ENCODE peak calls at places on chromosomes 7 and 10, in ten cellular contexts. One of them, this sample, is unnamed.

GRCh38 chr10:75950307-75950706 is 518.9 kb downstream of the LRMDA start:
- DNase-seq in hepatocyte: no peak
- DNase-seq in spleen: no peak
- DNase-seq in right lobe of liver: no peak
- DNase-seq in tibial artery: no peak
- DNase-seq in left lung: no peak
- DNase-seq in uterus: no peak
- DNase-seq in PC-9: no peak
- DNase-seq in HepG2: peak; percentile 47
- DNase-seq in mammary epithelial cell: no peak
- DNase-seq in this sample: no peak

GRCh38 chr7:41339913-41340676 is 362.8 kb downstream of the INHBA start:
- DNase-seq in hepatocyte: no peak
- DNase-seq in spleen: no peak
- DNase-seq in right lobe of liver: peak; percentile 60
- DNase-seq in tibial artery: no peak
- DNase-seq in left lung: no peak
- DNase-seq in uterus: no peak
- DNase-seq in PC-9: no peak
- DNase-seq in HepG2: no peak
- DNase-seq in mammary epithelial cell: no peak
- DNase-seq in this sample: no peak

GRCh38 chr7:68279827-68280400 is 1283.3 kb downstream of the TYW1 start:
- DNase-seq in hepatocyte: no peak
- DNase-seq in spleen: no peak
- DNase-seq in right lobe of liver: no peak
- DNase-seq in tibial artery: no peak
- DNase-seq in left lung: no peak
- DNase-seq in uterus: no peak
- DNase-seq in PC-9: no peak
- DNase-seq in HepG2: no peak
- DNase-seq in mammary epithelial cell: no peak
- DNase-seq in this sample: no peak

GRCh38 chr7:378041-378420 is 88.1 kb downstream of the FOXL3 start:
- DNase-seq in hepatocyte: no peak
- DNase-seq in spleen: no peak
- DNase-seq in right lobe of liver: peak; percentile 30
- DNase-seq in tibial artery: peak; percentile 12
- DNase-seq in left lung: no peak
- DNase-seq in uterus: peak; percentile 10
- DNase-seq in PC-9: no peak
- DNase-seq in HepG2: no peak
- DNase-seq in mammary epithelial cell: no peak
- DNase-seq in this sample: no peak

GRCh38 chr10:110576220-110576619 is 8.7 kb downstream of the SMC3 start:
- DNase-seq in hepatocyte: no peak
- DNase-seq in spleen: no peak
- DNase-seq in right lobe of liver: no peak
- DNase-seq in tibial artery: no peak
- DNase-seq in left lung: no peak
- DNase-seq in uterus: no peak
- DNase-seq in PC-9: no peak
- DNase-seq in HepG2: no peak
- DNase-seq in mammary epithelial cell: peak; percentile 77
- DNase-seq in this sample: no peak

GRCh38 chr10:33893502-33893901 is 559.0 kb upstream of the NRP1 start:
- DNase-seq in hepatocyte: no peak
- DNase-seq in spleen: no peak
- DNase-seq in right lobe of liver: no peak
- DNase-seq in tibial artery: no peak
- DNase-seq in left lung: no peak
- DNase-seq in uterus: no peak
- DNase-seq in PC-9: no peak
- DNase-seq in HepG2: no peak
- DNase-seq in mammary epithelial cell: no peak
- DNase-seq in this sample: no peak

GRCh38 chr10:96089116-96089515 is 41.0 kb upstream of the ZNF518A start:
- DNase-seq in hepatocyte: no peak
- DNase-seq in spleen: no peak
- DNase-seq in right lobe of liver: no peak
- DNase-seq in tibial artery: no peak
- DNase-seq in left lung: no peak
- DNase-seq in uterus: no peak
- DNase-seq in PC-9: no peak
- DNase-seq in HepG2: peak; percentile 30
- DNase-seq in mammary epithelial cell: no peak
- DNase-seq in this sample: peak; percentile 18

GRCh38 chr10:69333205-69333604 is 54.9 kb downstream of the HK1 start:
- DNase-seq in hepatocyte: peak; percentile 71
- DNase-seq in spleen: no peak
- DNase-seq in right lobe of liver: no peak
- DNase-seq in tibial artery: peak; percentile 54
- DNase-seq in left lung: peak; percentile 77
- DNase-seq in uterus: no peak
- DNase-seq in PC-9: peak; percentile 93
- DNase-seq in HepG2: no peak
- DNase-seq in mammary epithelial cell: peak; percentile 63
- DNase-seq in this sample: no peak

GRCh38 chr7:17298840-17299476 is 506 bp downstream of the AHR start:
- DNase-seq in hepatocyte: peak; percentile 63
- DNase-seq in spleen: peak; percentile 92
- DNase-seq in right lobe of liver: peak; percentile 75
- DNase-seq in tibial artery: peak; percentile 40
- DNase-seq in left lung: peak; percentile 69
- DNase-seq in uterus: peak; percentile 37
- DNase-seq in PC-9: peak; percentile 57
- DNase-seq in HepG2: no peak
- DNase-seq in mammary epithelial cell: peak; percentile 53
- DNase-seq in this sample: no peak

GRCh38 chr7:17301491-17302101 is 3.1 kb downstream of the AHR start:
- DNase-seq in hepatocyte: peak; percentile 69
- DNase-seq in spleen: no peak
- DNase-seq in right lobe of liver: no peak
- DNase-seq in tibial artery: peak; percentile 57
- DNase-seq in left lung: no peak
- DNase-seq in uterus: no peak
- DNase-seq in PC-9: peak; percentile 26
- DNase-seq in HepG2: no peak
- DNase-seq in mammary epithelial cell: peak; percentile 22
- DNase-seq in this sample: no peak

GRCh38 chr7:17300012-17300411 is 1.6 kb downstream of the AHR start:
- DNase-seq in hepatocyte: no peak
- DNase-seq in spleen: no peak
- DNase-seq in right lobe of liver: no peak
- DNase-seq in tibial artery: no peak
- DNase-seq in left lung: no peak
- DNase-seq in uterus: no peak
- DNase-seq in PC-9: no peak
- DNase-seq in HepG2: no peak
- DNase-seq in mammary epithelial cell: peak; percentile 16
- DNase-seq in this sample: no peak

GRCh38 chr7:17298102-17298839 is at the start of gene AHR:
- DNase-seq in hepatocyte: peak; percentile 95
- DNase-seq in spleen: peak; percentile 96
- DNase-seq in right lobe of liver: peak; percentile 92
- DNase-seq in tibial artery: peak; percentile 93
- DNase-seq in left lung: peak; percentile 92
- DNase-seq in uterus: peak; percentile 85
- DNase-seq in PC-9: peak; percentile 85
- DNase-seq in HepG2: peak; percentile 86
- DNase-seq in mammary epithelial cell: peak; percentile 87
- DNase-seq in this sample: no peak

GRCh38 chr7:17299477-17299991 is 1.1 kb downstream of the AHR start:
- DNase-seq in hepatocyte: peak; percentile 15
- DNase-seq in spleen: no peak
- DNase-seq in right lobe of liver: no peak
- DNase-seq in tibial artery: no peak
- DNase-seq in left lung: no peak
- DNase-seq in uterus: no peak
- DNase-seq in PC-9: peak; percentile 23
- DNase-seq in HepG2: no peak
- DNase-seq in mammary epithelial cell: peak; percentile 51
- DNase-seq in this sample: no peak
- H3K4me3 ChIP-seq in hepatocyte: peak overlapping the region; percentile 88
- H3K4me3 ChIP-seq in spleen: peak overlapping the region; percentile 85
- H3K4me3 ChIP-seq in right lobe of liver: peak overlapping the region; percentile 77
- H3K4me3 ChIP-seq in tibial artery: peak overlapping the region; percentile 100
- H3K4me3 ChIP-seq in left lung: peak overlapping the region; percentile 80
- H3K4me3 ChIP-seq in uterus: peak overlapping the region; percentile 56
- H3K4me3 ChIP-seq in PC-9: peak overlapping the region; percentile 83
- H3K4me3 ChIP-seq in HepG2: peak overlapping the region; percentile 82
- H3K4me3 ChIP-seq in mammary epithelial cell: peak overlapping the region; percentile 93
- H3K4me3 ChIP-seq in this sample: peak overlapping the region; percentile 76

DNA sequence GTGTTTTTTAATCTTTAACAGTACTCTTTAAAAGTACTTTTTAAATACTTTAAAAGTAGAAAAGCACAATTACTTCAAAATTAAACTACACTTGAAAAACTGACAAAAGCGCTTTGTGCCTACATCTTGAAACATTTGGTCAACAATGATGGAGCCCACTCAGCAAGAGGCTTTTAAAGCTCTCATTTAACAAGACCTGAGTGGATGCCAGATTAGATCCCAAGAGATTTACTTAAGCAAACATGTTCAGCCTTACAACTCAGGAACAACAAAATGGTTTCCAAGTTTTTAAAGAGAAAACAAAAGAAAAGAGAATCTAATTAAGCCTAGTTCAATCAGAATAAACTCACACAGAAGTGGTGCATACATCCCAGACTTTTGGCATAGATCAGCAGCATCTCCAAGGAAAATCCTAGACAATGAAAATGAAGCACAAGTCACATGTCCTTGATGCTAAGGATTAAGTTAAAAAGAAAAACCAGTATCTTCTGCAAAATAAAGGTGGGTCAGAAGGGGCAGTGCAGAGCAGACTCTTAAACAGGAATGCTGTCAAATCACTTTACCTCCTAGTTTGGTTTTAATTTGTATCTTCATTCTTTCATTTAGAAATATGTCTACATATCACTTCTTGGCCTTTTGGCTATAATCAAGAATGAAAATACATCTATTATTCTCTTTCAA is 26.2 kb downstream of the HIBADH start:
- DNase-seq in hepatocyte: peak; percentile 19
- DNase-seq in spleen: no peak
- DNase-seq in right lobe of liver: no peak
- DNase-seq in tibial artery: no peak
- DNase-seq in left lung: no peak
- DNase-seq in uterus: no peak
- DNase-seq in PC-9: no peak
- DNase-seq in HepG2: no peak
- DNase-seq in mammary epithelial cell: no peak
- DNase-seq in this sample: no peak
- TF ChIP-seq CTCF in hepatocyte: peak; percentile 12
- TF ChIP-seq CTCF in spleen: no peak
- TF ChIP-seq CTCF in right lobe of liver: no peak
- TF ChIP-seq CTCF in tibial artery: no peak
- TF ChIP-seq CTCF in left lung: no peak
- TF ChIP-seq CTCF in uterus: no peak
- TF ChIP-seq CTCF in PC-9: no peak
- TF ChIP-seq CTCF in HepG2: no peak
- TF ChIP-seq CTCF in mammary epithelial cell: no peak
- TF ChIP-seq CTCF in this sample: no peak

DNA sequence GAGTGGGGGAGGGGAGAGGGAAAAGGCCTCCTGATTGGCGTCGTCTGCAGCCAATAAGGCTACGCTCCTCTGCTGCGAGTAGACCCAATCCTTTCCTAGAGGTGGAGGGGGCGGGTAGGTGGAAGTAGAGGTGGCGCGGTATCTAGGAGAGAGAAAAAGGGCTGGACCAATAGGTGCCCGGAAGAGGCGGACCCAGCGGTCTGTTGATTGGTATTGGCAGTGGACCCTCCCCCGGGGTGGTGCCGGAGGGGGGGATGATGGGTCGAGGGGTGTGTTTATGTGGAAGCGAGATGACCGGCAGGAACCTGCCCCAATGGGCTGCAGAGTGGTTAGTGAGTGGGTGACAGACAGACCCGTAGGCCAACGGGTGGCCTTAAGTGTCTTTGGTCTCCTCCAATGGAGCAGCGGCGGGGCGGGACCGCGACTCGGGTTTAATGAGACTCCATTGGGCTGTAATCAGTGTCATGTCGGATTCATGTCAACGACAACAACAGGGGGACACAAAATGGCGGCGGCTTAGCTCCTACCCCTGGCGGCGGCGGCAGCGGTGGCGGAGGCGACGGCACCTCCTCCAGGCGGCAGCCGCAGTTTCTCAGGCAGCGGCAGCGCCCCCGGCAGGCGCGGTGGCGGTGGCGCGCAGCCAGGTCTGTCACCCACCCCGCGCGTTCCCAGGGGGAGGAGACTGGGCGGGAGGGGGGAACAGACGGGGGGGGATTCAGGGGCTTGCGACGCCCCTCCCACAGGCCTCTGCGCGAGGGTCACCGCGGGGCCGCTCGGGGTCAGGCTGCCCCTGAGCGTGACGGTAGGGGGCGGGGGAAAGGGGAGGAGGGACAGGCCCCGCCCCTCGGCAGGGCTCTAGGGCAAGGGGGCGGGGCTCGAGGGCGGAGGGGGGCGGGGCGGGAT is at the start of gene KAT6B:
- DNase-seq in hepatocyte: peak; percentile 100
- DNase-seq in spleen: peak; percentile 100
- DNase-seq in right lobe of liver: peak; percentile 100
- DNase-seq in tibial artery: peak; percentile 100
- DNase-seq in left lung: peak; percentile 100
- DNase-seq in uterus: peak; percentile 100
- DNase-seq in PC-9: peak; percentile 100
- DNase-seq in HepG2: peak; percentile 100
- DNase-seq in mammary epithelial cell: peak; percentile 100
- DNase-seq in this sample: peak; percentile 100
- H3K4me3 ChIP-seq in hepatocyte: peak within 1 kb of the TSS; percentile 86
- H3K4me3 ChIP-seq in spleen: peak within 1 kb of the TSS; percentile 94
- H3K4me3 ChIP-seq in right lobe of liver: peak within 1 kb of the TSS; percentile 89
- H3K4me3 ChIP-seq in tibial artery: peak within 1 kb of the TSS; percentile 99
- H3K4me3 ChIP-seq in left lung: peak within 1 kb of the TSS; percentile 89
- H3K4me3 ChIP-seq in uterus: peak within 1 kb of the TSS; percentile 73
- H3K4me3 ChIP-seq in PC-9: peak within 1 kb of the TSS; percentile 85
- H3K4me3 ChIP-seq in HepG2: peak within 1 kb of the TSS; percentile 98
- H3K4me3 ChIP-seq in mammary epithelial cell: peak within 1 kb of the TSS; percentile 95
- H3K4me3 ChIP-seq in this sample: peak within 1 kb of the TSS; percentile 90

DNA sequence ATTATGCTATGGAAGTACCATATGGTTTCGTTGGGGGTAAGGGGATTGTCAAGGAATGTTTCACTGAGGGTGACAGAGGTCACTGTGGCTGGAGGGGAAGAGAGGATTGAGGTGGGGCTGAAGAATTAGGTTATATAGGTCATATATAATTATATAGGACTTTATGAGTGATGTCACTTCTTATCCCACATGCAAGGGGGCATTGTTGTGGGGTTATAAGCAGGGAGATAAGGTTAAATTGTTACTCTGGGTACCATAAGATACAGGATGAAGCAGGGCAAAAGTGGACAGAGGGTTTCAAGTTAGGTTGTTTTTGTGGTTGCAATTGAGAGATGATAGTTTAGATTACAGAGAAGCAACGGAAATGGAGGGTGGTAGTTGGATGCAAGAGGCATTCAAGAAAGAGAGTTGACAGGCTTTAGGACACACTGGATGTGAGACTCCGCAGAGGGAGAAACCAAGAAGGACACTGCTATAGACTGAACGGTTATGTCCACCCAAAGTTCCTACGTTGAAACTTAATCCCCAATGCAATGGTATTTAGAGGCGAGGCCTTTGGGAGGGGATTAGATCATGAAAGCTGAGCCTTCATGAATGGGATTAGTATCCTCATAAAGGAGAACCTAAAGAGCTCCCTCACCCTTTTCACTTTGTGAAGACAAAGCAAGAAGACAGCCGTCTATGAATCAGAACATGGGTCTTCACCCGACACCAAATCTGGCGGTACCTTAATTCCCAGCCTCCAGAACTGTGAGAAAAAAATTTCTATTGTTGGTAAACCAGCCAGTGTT is 7.0 kb upstream of the PRR15 start:
- DNase-seq in hepatocyte: no peak
- DNase-seq in spleen: no peak
- DNase-seq in right lobe of liver: no peak
- DNase-seq in tibial artery: no peak
- DNase-seq in left lung: no peak
- DNase-seq in uterus: no peak
- DNase-seq in PC-9: no peak
- DNase-seq in HepG2: no peak
- DNase-seq in mammary epithelial cell: no peak
- DNase-seq in this sample: no peak
- TF ChIP-seq CTCF in hepatocyte: no peak
- TF ChIP-seq CTCF in spleen: no peak
- TF ChIP-seq CTCF in right lobe of liver: no peak
- TF ChIP-seq CTCF in tibial artery: no peak
- TF ChIP-seq CTCF in left lung: no peak
- TF ChIP-seq CTCF in uterus: no peak
- TF ChIP-seq CTCF in PC-9: no peak
- TF ChIP-seq CTCF in HepG2: peak; percentile 36
- TF ChIP-seq CTCF in mammary epithelial cell: peak; percentile 36
- TF ChIP-seq CTCF in this sample: peak; percentile 26

This sample was measured in epithelial cell of proximal tubule.